ENCODE peak calls at places on chromosomes 7 and 10, in five cellular contexts. R is cardiac fibroblast, B is endodermal cell, C is mammary epithelial cell, X is BE2C. S is an unnamed sample.

GRCh38 chr10:71252195-71252594 is 39.8 kb downstream of the UNC5B start:
- DNase-seq in R (no peak), B (no peak), C (no peak), X (no peak), S (no peak)

GRCh38 chr7:101099969-101100781 is 14.9 kb downstream of the TRIM56 start:
- DNase-seq in R (peak; percentile 98), B (peak; percentile 95), C (peak; percentile 98), X (peak; percentile 93), S (no peak)

GRCh38 chr7:33108591-33108930 is 643 bp downstream of the RP9 start:
- DNase-seq in R (no peak), B (no peak), C (peak; percentile 25), X (peak; percentile 13), S (no peak)

GRCh38 chr10:79082631-79083581 is 14.1 kb downstream of the ZMIZ1 start:
- DNase-seq in R (no peak), B (no peak), C (no peak), X (no peak), S (no peak)

GRCh38 chr7:92973964-92974363 is 137.6 kb upstream of the CDK6 start:
- DNase-seq in R (no peak), B (no peak), C (peak; percentile 70), X (no peak), S (no peak)

GRCh38 chr10:108249940-108250339 is 1085.4 kb upstream of the SORCS1 start:
- DNase-seq in R (no peak), B (peak; percentile 64), C (no peak), X (no peak), S (no peak)

GRCh38 chr10:116721048-116721897 is 21.1 kb downstream of the HSPA12A start:
- DNase-seq in R (no peak), B (no peak), C (no peak), X (no peak), S (no peak)

GRCh38 chr7:132065193-132065972 is 509.0 kb upstream of the PODXL start:
- DNase-seq in R (peak; percentile 95), B (no peak), C (peak; percentile 91), X (peak; percentile 24), S (no peak)

GRCh38 chr10:104350146-104350635 is 3.4 kb upstream of the CFAP58 start:
- DNase-seq in R (peak; percentile 86), B (peak; percentile 50), C (peak; percentile 79), X (no peak), S (peak; percentile 50)

GRCh38 chr7:7895754-7896153 is 72.8 kb upstream of the GLCCI1 start:
- DNase-seq in R (no peak), B (peak; percentile 66), C (no peak), X (no peak), S (no peak)

GRCh38 chr7:132655071-132655761 is 78.9 kb upstream of the PLXNA4 start:
- DNase-seq in R (peak; percentile 66), B (peak; percentile 74), C (no peak), X (no peak), S (no peak)

GRCh38 chr10:104435822-104436221 is 82.2 kb downstream of the CFAP58 start:
- DNase-seq in R (no peak), B (no peak), C (peak; percentile 62), X (peak; percentile 52), S (no peak)

GRCh38 chr7:48832303-48832845 is 92.0 kb upstream of the CDC14C start:
- DNase-seq in R (no peak), B (no peak), C (no peak), X (no peak), S (no peak)

GRCh38 chr10:117074621-117075020 is 63.4 kb downstream of the VAX1 start:
- DNase-seq in R (no peak), B (peak; percentile 62), C (peak; percentile 16), X (no peak), S (no peak)

GRCh38 chr10:68499544-68499943 is 27.8 kb upstream of the DNA2 start:
- DNase-seq in R (no peak), B (no peak), C (no peak), X (no peak), S (no peak)

GRCh38 chr10:123582084-123582989 is 83.8 kb upstream of the GPR26 start:
- DNase-seq in R (peak; percentile 74), B (peak; percentile 97), C (peak; percentile 47), X (peak; percentile 75), S (peak; percentile 82)

GRCh38 chr10:103395754-103396066 is 565 bp downstream of the ATP5MK start:
- DNase-seq in R (peak; percentile 33), B (peak; percentile 60), C (peak; percentile 15), X (no peak), S (peak; percentile 38)

GRCh38 chr10:19531324-19531723 is 284.9 kb upstream of the PLXDC2 start:
- DNase-seq in R (no peak), B (no peak), C (no peak), X (no peak), S (no peak)

GRCh38 chr7:151114151-151115090 is 28.1 kb downstream of the AGAP3 start:
- DNase-seq in R (no peak), B (peak; percentile 87), C (peak; percentile 80), X (no peak), S (no peak)

GRCh38 chr10:23081891-23082290 is 13.5 kb upstream of the MSRB2 start:
- DNase-seq in R (peak; percentile 34), B (no peak), C (no peak), X (no peak), S (no peak)

GRCh38 chr10:61779950-61780659 is 117.4 kb downstream of the CABCOCO1 start:
- DNase-seq in R (peak; percentile 93), B (no peak), C (peak; percentile 81), X (no peak), S (no peak)

GRCh38 chr10:4704034-4704545 is 121.9 kb upstream of the AKR1E2 start:
- DNase-seq in R (peak; percentile 93), B (no peak), C (peak; percentile 99), X (no peak), S (no peak)

GRCh38 chr10:6382081-6382480 is 179.3 kb downstream of the PFKFB3 start:
- DNase-seq in R (peak; percentile 30), B (no peak), C (no peak), X (no peak), S (peak; percentile 57)

GRCh38 chr7:138699661-138700060 is 1.5 kb downstream of the SVOPL start:
- DNase-seq in R (no peak), B (no peak), C (no peak), X (no peak), S (no peak)

GRCh38 chr10:93498196-93498595 is 1.8 kb downstream of the CEP55 start:
- DNase-seq in R (no peak), B (no peak), C (no peak), X (no peak), S (no peak)

GRCh38 chr10:88270871-88271713 is 312.0 kb downstream of the RNLS start:
- DNase-seq in R (peak; percentile 61), B (no peak), C (peak; percentile 45), X (no peak), S (peak; percentile 44)

GRCh38 chr7:143288836-143289235 is 685 bp downstream of the CASP2 start:
- DNase-seq in R (no peak), B (no peak), C (peak; percentile 9), X (no peak), S (no peak)

DNA sequence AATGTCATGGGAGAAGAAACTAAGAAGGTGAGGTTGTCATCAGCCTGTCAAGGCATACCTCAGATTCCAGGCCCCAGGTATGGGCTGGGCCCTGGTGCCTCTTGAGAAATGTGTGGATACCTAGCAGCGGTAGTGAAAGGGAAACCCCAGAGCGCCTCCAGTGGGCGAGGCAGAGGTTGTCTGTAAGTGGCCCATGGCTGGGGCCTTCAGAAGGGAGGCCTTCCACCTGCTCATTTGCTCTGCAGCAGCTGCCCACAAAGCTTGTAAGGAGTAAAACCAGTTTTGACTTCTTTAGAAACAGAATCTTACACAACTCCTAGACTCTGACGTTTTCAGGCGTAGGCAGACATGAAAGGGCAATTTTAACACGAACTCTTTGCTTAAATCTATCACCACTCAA is 509.9 kb downstream of the PARD3 start:
- DNase-seq in R (no peak), B (peak; percentile 95), C (peak; percentile 57), X (no peak), S (peak; percentile 26)
- TF ChIP-seq CTCF in R (no peak), B (peak; percentile 88), C (peak; percentile 36), X (no peak), S (no peak)

GRCh38 chr10:96791902-96792301 is 40.2 kb upstream of the LCOR start:
- DNase-seq in R (no peak), B (no peak), C (no peak), X (no peak), S (no peak)

GRCh38 chr10:96784253-96784652 is 47.8 kb upstream of the LCOR start:
- DNase-seq in R (no peak), B (no peak), C (no peak), X (no peak), S (no peak)

GRCh38 chr10:96794786-96795733 is 37.0 kb upstream of the LCOR start:
- DNase-seq in R (peak; percentile 7), B (peak; percentile 46), C (no peak), X (no peak), S (no peak)

GRCh38 chr10:96789571-96790108 is 42.5 kb upstream of the LCOR start:
- DNase-seq in R (no peak), B (no peak), C (no peak), X (no peak), S (peak; percentile 64)
- TF ChIP-seq CTCF in R (no peak), B (no peak), C (peak; percentile 78), X (no peak), S (peak; percentile 4)

GRCh38 chr7:155927905-155928304 is 115.6 kb upstream of the SHH start:
- DNase-seq in R (no peak), B (no peak), C (no peak), X (no peak), S (no peak)
- TF ChIP-seq CTCF in R (no peak), B (no peak), C (no peak), X (no peak), S (no peak)

GRCh38 chr10:128062837-128063563 is 63.2 kb downstream of the MKI67 start:
- DNase-seq in R (peak; percentile 13), B (no peak), C (no peak), X (no peak), S (peak; percentile 55)

GRCh38 chr10:128065881-128066534 is 60.2 kb downstream of the MKI67 start:
- DNase-seq in R (no peak), B (no peak), C (no peak), X (no peak), S (no peak)

GRCh38 chr10:128064615-128065580 is 61.3 kb downstream of the MKI67 start:
- DNase-seq in R (peak; percentile 87), B (no peak), C (peak; percentile 97), X (no peak), S (peak; percentile 46)

GRCh38 chr10:128062331-128062730 is 63.9 kb downstream of the MKI67 start:
- DNase-seq in R (no peak), B (peak; percentile 76), C (no peak), X (peak; percentile 31), S (no peak)

DNA sequence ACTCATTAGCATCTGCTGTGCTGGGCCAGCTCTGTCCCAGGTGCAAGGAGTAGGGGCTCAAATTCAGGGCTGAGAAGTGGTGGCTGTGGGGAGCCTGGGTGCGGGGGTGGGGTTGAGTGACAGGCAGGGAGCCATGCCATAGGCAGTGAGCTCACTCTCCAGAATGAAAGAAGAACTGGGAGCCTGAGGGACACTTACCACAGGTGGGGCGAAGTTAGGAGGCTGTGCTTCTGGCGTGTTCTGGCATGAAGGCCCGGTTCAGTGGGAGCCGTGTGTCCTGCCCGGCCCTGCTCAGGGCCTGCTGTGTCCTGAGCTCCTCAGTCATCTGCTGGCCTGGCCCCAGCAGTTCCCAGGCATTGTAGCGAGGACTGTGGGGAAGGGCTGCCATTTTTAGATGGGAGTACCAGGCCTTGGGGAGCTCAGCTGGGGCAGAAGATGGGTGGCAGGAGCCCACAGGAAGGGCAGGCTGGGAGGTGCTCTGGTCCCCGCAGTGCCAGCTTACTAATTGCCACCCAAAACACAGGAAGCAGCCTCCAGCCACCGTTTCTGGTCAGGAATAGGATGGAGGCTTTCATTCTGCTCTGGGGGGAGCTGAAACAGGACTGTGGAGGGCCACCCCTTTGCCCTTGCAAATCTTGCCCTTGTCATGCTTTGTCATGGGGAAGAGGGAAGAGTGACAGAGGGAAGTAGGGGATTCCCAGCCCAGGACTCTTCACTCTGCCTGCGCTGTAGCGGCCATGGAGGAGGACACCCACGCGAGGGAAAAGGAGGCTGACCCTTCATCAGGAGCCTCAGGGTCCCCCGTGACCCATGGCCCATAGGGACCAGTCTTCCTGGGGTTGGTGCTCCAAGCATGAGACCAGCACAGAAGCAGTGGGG is 62.2 kb downstream of the MKI67 start:
- DNase-seq in R (no peak), B (peak; percentile 75), C (peak; percentile 98), X (no peak), S (peak; percentile 64)
- TF ChIP-seq CTCF in R (no peak), B (no peak), C (no peak), X (no peak), S (no peak)

S was measured in GM13976.